ENCODE peak calls at places on chromosome 1, in ten cellular contexts. L is breast epithelium; K is hepatocyte; G is left colon; I is stimulated activated CD4-positive, alpha-beta T cell treated with anti-CD3 and anti-CD28 coated beads, Interleukin-2, amount 100 ng/mL, for 4 hours; H is SW480; X is EH; Y is dermis blood vessel endothelial cell; Q is activated T-cell treated with anti-CD3 and anti-CD28 coated beads, Interleukin-2, amount 50 U/mL, for 48 hours; U is EL. O is an unnamed sample.

GRCh38 chr1:228240411-228241240 is 32.8 kb downstream of the OBSCN start:
- DNase-seq in G (no peak), Q (no peak), L (no peak), U (no peak), I (no peak), K (no peak), Y (no peak), H (no peak), X (no peak), O (no peak)

GRCh38 chr1:230243583-230244377 is 176.7 kb downstream of the GALNT2 start:
- DNase-seq in U (peak; percentile 23), L (no peak), K (no peak), Q (no peak), Y (peak; percentile 22), I (no peak), G (no peak), X (peak; percentile 57), H (no peak), O (peak; percentile 87)

GRCh38 chr1:168932539-168932938 is 174.0 kb upstream of the ATP1B1 start:
- DNase-seq in H (no peak), I (no peak), G (no peak), X (no peak), Y (no peak), U (no peak), Q (no peak), K (no peak), L (no peak), O (peak; percentile 49)

GRCh38 chr1:210200090-210200736 is 32.4 kb upstream of the SERTAD4 start:
- DNase-seq in L (no peak), I (no peak), X (no peak), K (no peak), U (no peak), Q (no peak), H (no peak), G (no peak), Y (no peak), O (no peak)

GRCh38 chr1:206581571-206581981 is 30.7 kb downstream of the EIF2D start:
- DNase-seq in G (peak; percentile 48), I (peak; percentile 86), X (no peak), U (no peak), L (no peak), H (no peak), K (no peak), Y (peak; percentile 40), Q (peak; percentile 60), O (no peak)

GRCh38 chr1:95041491-95042165 is 31.1 kb downstream of the ALG14 start:
- DNase-seq in H (peak; percentile 74), Y (peak; percentile 92), U (peak; percentile 80), K (peak; percentile 84), Q (no peak), G (peak; percentile 30), X (peak; percentile 87), I (no peak), L (no peak), O (peak; percentile 92)

GRCh38 chr1:107575226-107575625 is 389.8 kb downstream of the VAV3 start:
- DNase-seq in X (no peak), I (no peak), H (no peak), L (no peak), U (no peak), Q (no peak), Y (no peak), G (no peak), K (no peak), O (no peak)

GRCh38 chr1:161718559-161719324 is 2.6 kb upstream of the FCRLB start:
- DNase-seq in K (no peak), G (no peak), U (no peak), Y (no peak), H (no peak), Q (no peak), L (no peak), X (no peak), I (no peak), O (no peak)

GRCh38 chr1:86388777-86389176 is 7.3 kb downstream of the ODF2L start:
- DNase-seq in H (no peak), X (peak; percentile 13), K (no peak), L (no peak), Q (no peak), Y (no peak), U (no peak), I (no peak), G (no peak), O (no peak)

GRCh38 chr1:220227393-220227792 is 44.9 kb downstream of the RAB3GAP2 start:
- DNase-seq in Q (no peak), H (no peak), U (no peak), I (no peak), G (no peak), L (no peak), X (no peak), Y (no peak), K (no peak), O (no peak)

GRCh38 chr1:174060090-174060489 is 37.9 kb upstream of the RC3H1 start:
- DNase-seq in K (no peak), Q (no peak), Y (no peak), H (peak; percentile 12), L (no peak), G (no peak), U (peak; percentile 71), I (no peak), X (peak; percentile 20), O (no peak)

GRCh38 chr1:210819266-210819665 is 314.7 kb downstream of the KCNH1 start:
- DNase-seq in H (no peak), Q (no peak), U (no peak), G (no peak), K (no peak), I (no peak), L (no peak), Y (no peak), X (no peak), O (no peak)

GRCh38 chr1:205458777-205459566 is 3.1 kb upstream of the BLACAT1 start:
- DNase-seq in L (no peak), I (no peak), G (peak; percentile 49), Q (no peak), K (peak; percentile 83), U (peak; percentile 50), H (no peak), Y (peak; percentile 82), X (peak; percentile 71), O (peak; percentile 69)